ENCODE peak calls at places on chromosomes 7 and 10, in seven cellular contexts. K is right atrium auricular region, F is mucosa of descending colon, G is pancreas, I is HCT116, D is heart right ventricle, O is neural progenitor cell. T is an unnamed sample.

GRCh38 chr10:30583778-30584415 is 45.7 kb downstream of the LYZL2 start:
- DNase-seq in K (peak; percentile 84), F (peak; percentile 82), G (peak; percentile 82), I (peak; percentile 57), D (peak; percentile 38), O (no peak), T (peak; percentile 59)

GRCh38 chr7:130995252-130996081 is 261.5 kb upstream of the KLF14 start:
- DNase-seq in O (no peak), F (peak; percentile 73), I (peak; percentile 89), D (no peak), G (peak; percentile 77), K (no peak), T (no peak)

GRCh38 chr7:32586291-32587221 is 91.3 kb downstream of the AVL9 start:
- DNase-seq in I (no peak), F (no peak), D (peak; percentile 47), K (no peak), G (no peak), O (no peak), T (no peak)

GRCh38 chr7:83414947-83415346 is 234.0 kb downstream of the SEMA3E start:
- DNase-seq in D (no peak), I (no peak), O (no peak), G (no peak), K (no peak), F (no peak), T (no peak)

GRCh38 chr10:6787684-6788083 is 207.6 kb upstream of the PRKCQ start:
- DNase-seq in G (no peak), F (no peak), K (no peak), D (no peak), I (no peak), O (no peak), T (no peak)

GRCh38 chr7:1666251-1666778 is 3.8 kb upstream of the ELFN1 start:
- DNase-seq in G (no peak), I (no peak), F (no peak), K (no peak), O (peak; percentile 47), D (no peak), T (no peak)

GRCh38 chr10:24891823-24892222 is 60.6 kb downstream of the PRTFDC1 start:
- DNase-seq in G (no peak), K (no peak), D (no peak), F (peak; percentile 35), I (peak; percentile 68), O (no peak), T (no peak)

GRCh38 chr7:151247016-151247580 is 1.4 kb downstream of the SMARCD3 start:
- DNase-seq in K (no peak), I (no peak), F (no peak), G (no peak), D (no peak), O (no peak), T (peak; percentile 42)

GRCh38 chr10:129742742-129743550 is 221.1 kb downstream of the EBF3 start:
- DNase-seq in K (peak; percentile 46), I (no peak), G (no peak), O (no peak), F (no peak), D (no peak), T (no peak)

GRCh38 chr10:7056216-7056615 is 354.6 kb downstream of the SFMBT2 start:
- DNase-seq in K (no peak), O (no peak), I (no peak), D (no peak), F (no peak), G (no peak), T (no peak)

GRCh38 chr10:70596110-70596798 is 6.3 kb downstream of the PRF1 start:
- DNase-seq in K (peak; percentile 44), F (no peak), I (no peak), D (no peak), G (no peak), O (no peak), T (no peak)

GRCh38 chr7:80659120-80660055 is 20.9 kb downstream of the CD36 start:
- DNase-seq in F (no peak), O (peak; percentile 37), G (no peak), D (no peak), K (no peak), I (peak; percentile 31), T (no peak)

GRCh38 chr10:30455816-30456215 is 21.8 kb downstream of the MAP3K8 start:
- DNase-seq in I (no peak), O (no peak), K (no peak), D (no peak), G (no peak), F (peak; percentile 24), T (peak; percentile 36)

GRCh38 chr10:14586901-14587300 is 187.8 kb downstream of the FAM107B start:
- DNase-seq in F (peak; percentile 63), K (no peak), O (no peak), G (peak; percentile 70), D (no peak), I (no peak), T (no peak)

GRCh38 chr10:42149027-42149700 is 489.2 kb downstream of the ZNF33B start:
- DNase-seq in I (no peak), F (no peak), G (no peak), K (no peak), O (no peak), D (peak; percentile 23), T (no peak)

GRCh38 chr10:129955591-129956284 is 8.3 kb downstream of the EBF3 start:
- DNase-seq in G (no peak), K (no peak), I (no peak), O (peak; percentile 32), F (no peak), D (no peak), T (no peak)

GRCh38 chr7:82468435-82468834 is 24.9 kb upstream of the CACNA2D1 start:
- DNase-seq in G (no peak), D (no peak), K (no peak), F (no peak), O (no peak), I (no peak), T (no peak)

GRCh38 chr10:93813507-93814465 is 56.0 kb downstream of the LGI1 start:
- DNase-seq in I (peak; percentile 64), O (peak; percentile 68), K (peak; percentile 62), F (peak; percentile 81), D (peak; percentile 48), G (peak; percentile 42), T (peak; percentile 20)

GRCh38 chr7:75966209-75966961 is 28.0 kb downstream of the TMEM120A start:
- DNase-seq in K (peak; percentile 90), D (peak; percentile 52), I (no peak), G (no peak), O (no peak), F (no peak), T (peak; percentile 50)

GRCh38 chr7:98511175-98511574 is 105.9 kb upstream of the NPTX2 start:
- DNase-seq in K (no peak), G (no peak), I (no peak), F (no peak), O (no peak), D (no peak), T (no peak)

GRCh38 chr7:100544949-100545635 is 6.1 kb downstream of the AGFG2 start:
- DNase-seq in F (peak; percentile 23), D (no peak), I (no peak), K (no peak), O (no peak), G (peak; percentile 44), T (no peak)

GRCh38 chr7:142485617-142486226 is 227.9 kb upstream of the PRSS58 start:
- DNase-seq in D (no peak), F (no peak), O (peak; percentile 28), I (no peak), G (no peak), K (no peak), T (no peak)

GRCh38 chr7:142482899-142483658 is 225.2 kb upstream of the PRSS58 start:
- DNase-seq in I (peak; percentile 35), G (no peak), O (peak; percentile 67), D (no peak), F (peak; percentile 77), K (no peak), T (no peak)

GRCh38 chr7:142481548-142481947 is 223.7 kb upstream of the PRSS58 start:
- DNase-seq in F (no peak), G (no peak), O (peak; percentile 7), D (no peak), K (no peak), I (no peak), T (no peak)

GRCh38 chr7:142487124-142487523 is 229.3 kb upstream of the PRSS58 start:
- DNase-seq in I (no peak), G (no peak), F (no peak), O (no peak), D (no peak), K (no peak), T (no peak)

GRCh38 chr7:142483659-142484317 is 225.9 kb upstream of the PRSS58 start:
- DNase-seq in F (no peak), O (no peak), K (no peak), D (no peak), G (no peak), I (no peak), T (no peak)
- TF ChIP-seq CTCF in F (no peak), O (peak; percentile 1), K (no peak), D (no peak), G (no peak), I (peak; percentile 11), T (no peak)

GRCh38 chr10:122173766-122174435 is 97.2 kb upstream of the BTBD16 start:
- DNase-seq in F (no peak), O (no peak), K (no peak), I (no peak), D (no peak), G (no peak), T (no peak)
- H3K4me1 ChIP-seq in F (no peaks in the 10 kb centered on the region), O (peaks cover 89% of the 10 kb centered on the region), K (peaks cover 40% of the 10 kb centered on the region), I (no peaks in the 10 kb centered on the region), D (peaks cover 40% of the 10 kb centered on the region), G (no peaks in the 10 kb centered on the region), T (no peaks in the 10 kb centered on the region)

GRCh38 chr7:157573244-157573643 is 236.4 kb downstream of the DNAJB6 start:
- DNase-seq in O (no peak), D (no peak), K (no peak), G (no peak), I (no peak), F (no peak), T (no peak)

GRCh38 chr7:157575181-157575580 is 238.4 kb downstream of the DNAJB6 start:
- DNase-seq in K (no peak), G (no peak), I (no peak), D (no peak), F (no peak), O (no peak), T (no peak)

GRCh38 chr7:157572622-157573021 is 235.8 kb downstream of the DNAJB6 start:
- DNase-seq in G (no peak), I (no peak), F (no peak), O (no peak), K (no peak), D (no peak), T (no peak)

GRCh38 chr7:157575777-157576176 is 239.0 kb downstream of the DNAJB6 start:
- DNase-seq in K (no peak), O (no peak), D (no peak), I (no peak), G (no peak), F (no peak), T (no peak)

DNA sequence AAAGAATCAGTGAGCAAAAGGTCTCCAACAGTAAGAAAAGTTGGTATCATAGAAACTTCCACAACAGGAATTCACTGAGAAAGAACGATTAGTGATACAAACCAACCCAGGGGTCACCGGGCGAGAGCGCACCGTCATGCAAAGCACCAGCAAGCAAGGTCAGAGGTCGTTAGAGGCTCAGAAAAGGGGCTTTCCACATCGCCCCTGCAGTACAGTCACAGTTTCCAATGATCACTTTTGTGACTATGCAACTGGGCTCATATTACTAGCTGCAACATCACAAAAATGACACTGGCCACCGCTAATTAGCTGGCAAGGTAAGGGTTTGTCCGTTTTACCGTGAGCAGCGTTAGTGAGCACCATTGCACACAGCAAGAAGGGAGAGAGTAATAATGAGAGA is 237.3 kb downstream of the DNAJB6 start:
- DNase-seq in G (no peak), I (no peak), D (no peak), K (no peak), O (no peak), F (no peak), T (no peak)
- H3K9me3 ChIP-seq in G (no peaks in the 10 kb centered on the region), I (no peaks in the 10 kb centered on the region), D (no peaks in the 10 kb centered on the region), K (no peaks in the 10 kb centered on the region), O (no peaks in the 10 kb centered on the region), F (no peaks in the 10 kb centered on the region), T (no peaks in the 10 kb centered on the region)

GRCh38 chr10:76040107-76040829 is 608.8 kb downstream of the LRMDA start:
- DNase-seq in F (no peak), K (no peak), I (no peak), D (no peak), O (no peak), G (no peak), T (no peak)
- TF ChIP-seq CTCF in F (no peak), K (no peak), I (peak; percentile 29), D (no peak), O (peak; percentile 40), G (no peak), T (no peak)

T was measured in ovary.